ENCODE peak calls at places on chromosomes 16 and 17, in six cellular contexts. C is posterior cingulate gyrus, H is lower leg skin, V is iPS-NIHi11, W is endothelial cell, J is mesothelial cell of epicardium. P is an unnamed sample.

GRCh38 chr17:58325289-58325726 is 3.3 kb downstream of the TSPOAP1 start:
- DNase-seq in C (peak; percentile 83), H (no peak), V (peak; percentile 67), W (no peak), J (no peak), P (no peak)

GRCh38 chr17:13395872-13396271 is 205.9 kb downstream of the HS3ST3A1 start:
- DNase-seq in C (no peak), H (no peak), V (no peak), W (no peak), J (no peak), P (no peak)

GRCh38 chr16:28317040-28317880 is 24.9 kb downstream of the SBK1 start:
- DNase-seq in C (peak; percentile 92), H (no peak), V (peak; percentile 86), W (peak; percentile 75), J (peak; percentile 73), P (no peak)

GRCh38 chr17:49730078-49730786 is 22.5 kb upstream of the SLC35B1 start:
- DNase-seq in C (no peak), H (peak; percentile 42), V (no peak), W (no peak), J (no peak), P (peak; percentile 93)

GRCh38 chr16:67936876-67937605 is 391 bp upstream of the PSMB10 start:
- DNase-seq in C (no peak), H (no peak), V (no peak), W (no peak), J (no peak), P (no peak)

GRCh38 chr17:42518046-42518754 is 17.8 kb upstream of the NAGLU start:
- DNase-seq in C (peak; percentile 90), H (peak; percentile 90), V (no peak), W (no peak), J (no peak), P (peak; percentile 97)

GRCh38 chr17:61635913-61636432 is 45.0 kb upstream of the NACA2 start:
- DNase-seq in C (no peak), H (no peak), V (peak; percentile 24), W (peak; percentile 54), J (no peak), P (no peak)

GRCh38 chr16:10805362-10805761 is 13.2 kb downstream of the TVP23A start:
- DNase-seq in C (no peak), H (no peak), V (no peak), W (no peak), J (no peak), P (no peak)

GRCh38 chr17:78979780-78980623 is at the start of gene LGALS3BP:
- DNase-seq in C (peak; percentile 96), H (no peak), V (peak; percentile 79), W (no peak), J (peak; percentile 73), P (no peak)

GRCh38 chr16:26614102-26614864 is 452.4 kb upstream of the C16orf82 start:
- DNase-seq in C (no peak), H (no peak), V (no peak), W (peak; percentile 15), J (no peak), P (peak; percentile 75)

GRCh38 chr16:19430345-19430744 is 12.7 kb downstream of the TMC5 start:
- DNase-seq in C (no peak), H (no peak), V (no peak), W (no peak), J (no peak), P (no peak)

GRCh38 chr17:51287412-51287811 is 27.1 kb downstream of the UTP18 start:
- DNase-seq in C (no peak), H (no peak), V (no peak), W (no peak), J (no peak), P (no peak)

GRCh38 chr16:78684040-78684611 is 584.7 kb downstream of the WWOX start:
- DNase-seq in C (no peak), H (peak; percentile 81), V (no peak), W (no peak), J (no peak), P (peak; percentile 93)

GRCh38 chr17:48100591-48101011 is 677 bp downstream of the CBX1 start:
- DNase-seq in C (peak; percentile 89), H (peak; percentile 33), V (peak; percentile 75), W (peak; percentile 35), J (peak; percentile 79), P (no peak)

GRCh38 chr16:1678500-1679098 is 520 bp downstream of the JPT2 start:
- DNase-seq in C (peak; percentile 86), H (no peak), V (no peak), W (peak; percentile 34), J (peak; percentile 44), P (no peak)

GRCh38 chr17:17297217-17297616 is 6.0 kb upstream of the NT5M start:
- DNase-seq in C (no peak), H (no peak), V (no peak), W (no peak), J (no peak), P (no peak)

GRCh38 chr17:14737984-14738651 is 437.2 kb downstream of the HS3ST3B1 start:
- DNase-seq in C (no peak), H (peak; percentile 71), V (peak; percentile 46), W (no peak), J (no peak), P (peak; percentile 90)

GRCh38 chr17:1009411-1010085 is 12.6 kb downstream of the TIMM22 start:
- DNase-seq in C (peak; percentile 58), H (no peak), V (no peak), W (no peak), J (no peak), P (no peak)

GRCh38 chr16:4752351-4753100 is 14.4 kb downstream of the ZNF500 start:
- DNase-seq in C (no peak), H (no peak), V (no peak), W (no peak), J (no peak), P (no peak)

GRCh38 chr17:49523706-49524472 is 28.8 kb downstream of the NGFR start:
- DNase-seq in C (peak; percentile 81), H (peak; percentile 83), V (peak; percentile 6), W (no peak), J (no peak), P (no peak)

GRCh38 chr17:72514888-72515287 is 394.1 kb downstream of the SOX9 start:
- DNase-seq in C (peak; percentile 95), H (no peak), V (no peak), W (no peak), J (no peak), P (no peak)

GRCh38 chr16:14015948-14016347 is 55.2 kb upstream of the MRTFB start:
- DNase-seq in C (no peak), H (peak; percentile 74), V (no peak), W (no peak), J (no peak), P (no peak)

GRCh38 chr17:4276514-4276913 is 12.7 kb upstream of the ANKFY1 start:
- DNase-seq in C (no peak), H (no peak), V (no peak), W (no peak), J (no peak), P (no peak)

GRCh38 chr17:74212262-74212912 is 984 bp upstream of the TTYH2 start:
- DNase-seq in C (peak; percentile 90), H (no peak), V (no peak), W (no peak), J (peak; percentile 42), P (no peak)

GRCh38 chr16:9311303-9311954 is 220.0 kb downstream of the HAPSTR1 start:
- DNase-seq in C (peak; percentile 94), H (no peak), V (peak; percentile 70), W (peak; percentile 11), J (no peak), P (no peak)

GRCh38 chr16:17509194-17509593 is 38.4 kb upstream of the XYLT1 start:
- DNase-seq in C (no peak), H (no peak), V (no peak), W (no peak), J (no peak), P (no peak)

GRCh38 chr16:89595330-89596060 is 17.9 kb upstream of the DPEP1 start:
- DNase-seq in C (no peak), H (no peak), V (no peak), W (no peak), J (no peak), P (no peak)

GRCh38 chr17:34156741-34157589 is 98.1 kb upstream of the CCL2 start:
- DNase-seq in C (peak; percentile 89), H (no peak), V (peak; percentile 64), W (peak; percentile 39), J (peak; percentile 64), P (no peak)

GRCh38 chr17:47978324-47978723 is 7.4 kb downstream of the CDK5RAP3 start:
- DNase-seq in C (peak; percentile 93), H (no peak), V (peak; percentile 93), W (peak; percentile 75), J (peak; percentile 65), P (no peak)

GRCh38 chr17:882827-883585 is 96.6 kb downstream of the NXN start:
- DNase-seq in C (peak; percentile 28), H (peak; percentile 69), V (peak; percentile 68), W (no peak), J (no peak), P (no peak)